ENCODE peak calls at places on chromosomes 2 and 18, in four cellular contexts. Q is left ventricle myocardium inferior, X is IMR-90, U is ascending aorta. R is an unnamed sample.

GRCh38 chr2:205852457-205852856 is 170.2 kb downstream of the NRP2 start:
- DNase-seq in Q (no peak), X (no peak), U (no peak), R (no peak)

GRCh38 chr2:20602803-20603202 is 48.1 kb downstream of the HS1BP3 start:
- DNase-seq in Q (no peak), X (no peak), U (no peak), R (no peak)

GRCh38 chr2:120691410-120691809 is 44.3 kb upstream of the GLI2 start:
- DNase-seq in Q (no peak), X (no peak), U (no peak), R (no peak)

GRCh38 chr18:42707080-42707479 is 408.4 kb downstream of the RIT2 start:
- DNase-seq in Q (no peak), X (no peak), U (no peak), R (no peak)

GRCh38 chr2:98833172-98833916 is 102.4 kb upstream of the MGAT4A start:
- DNase-seq in Q (peak; percentile 54), X (no peak), U (no peak), R (peak; percentile 71)

GRCh38 chr2:62216616-62217015 is 20.7 kb downstream of the B3GNT2 start:
- DNase-seq in Q (no peak), X (peak; percentile 92), U (peak; percentile 79), R (peak; percentile 73)

GRCh38 chr2:60831921-60832320 is 49.5 kb upstream of the REL start:
- DNase-seq in Q (no peak), X (no peak), U (no peak), R (no peak)

GRCh38 chr2:113180131-113180946 is 6.6 kb downstream of the PSD4 start:
- DNase-seq in Q (no peak), X (no peak), U (no peak), R (no peak)

GRCh38 chr2:28322887-28323483 is 69.7 kb upstream of the FOSL2 start:
- DNase-seq in Q (no peak), X (peak; percentile 79), U (no peak), R (no peak)

GRCh38 chr18:58580623-58581022 is 48.3 kb downstream of the ALPK2 start:
- DNase-seq in Q (no peak), X (peak; percentile 60), U (no peak), R (no peak)

GRCh38 chr2:85791704-85792565 is 38.1 kb downstream of the ATOH8 start:
- DNase-seq in Q (no peak), X (no peak), U (no peak), R (no peak)

GRCh38 chr2:33645861-33646260 is 46.8 kb upstream of the FAM98A start:
- DNase-seq in Q (no peak), X (peak; percentile 31), U (no peak), R (no peak)

GRCh38 chr2:71950256-71951066 is 197.2 kb downstream of the CYP26B1 start:
- DNase-seq in Q (peak; percentile 80), X (no peak), U (peak; percentile 84), R (no peak)

GRCh38 chr2:54999182-54999581 is 51.1 kb downstream of the RTN4 start:
- DNase-seq in Q (no peak), X (peak; percentile 77), U (no peak), R (no peak)

GRCh38 chr2:66851449-66851872 is 416.5 kb downstream of the MEIS1 start:
- DNase-seq in Q (no peak), X (peak; percentile 99), U (no peak), R (no peak)
- TF ChIP-seq CTCF in Q (no peak), X (no peak), U (no peak), R (no peak)

DNA sequence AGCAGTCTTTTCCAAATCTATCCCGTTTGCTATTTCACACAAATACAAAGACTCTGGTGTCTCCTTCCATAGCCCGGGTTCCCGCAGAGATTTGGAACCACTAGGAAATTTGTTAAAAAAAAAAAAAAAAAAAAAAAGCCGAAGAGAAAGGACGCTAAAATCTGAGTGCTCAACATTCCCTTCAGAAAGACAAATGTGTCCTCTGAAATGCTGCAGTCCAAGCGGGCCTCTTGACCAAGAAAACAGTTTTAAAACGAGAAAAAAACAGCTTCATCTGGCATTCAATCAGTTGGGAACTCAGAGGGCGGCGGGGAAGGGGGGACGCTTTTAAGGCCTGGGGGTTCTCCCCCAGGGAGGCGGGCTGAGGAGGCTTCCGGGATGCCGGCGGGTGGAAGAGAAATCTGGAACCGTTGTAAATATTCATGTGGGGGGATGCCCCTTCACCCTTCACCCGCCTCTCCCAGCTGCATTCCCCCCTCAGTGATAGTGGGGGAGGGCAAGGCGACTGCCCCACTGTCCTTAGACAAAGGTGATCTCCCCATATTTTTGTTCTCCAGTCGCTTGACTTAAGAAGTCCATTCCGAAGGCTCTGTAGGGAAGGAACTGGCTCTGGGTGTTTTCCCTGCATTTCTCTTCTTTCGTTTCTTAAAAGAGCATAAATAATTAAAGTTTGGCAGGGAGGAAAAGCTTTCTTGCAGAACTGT is 3.3 kb upstream of the HOXD11 start:
- DNase-seq in Q (no peak), X (no peak), U (peak; percentile 31), R (no peak)
- H3K4me3 ChIP-seq in Q (peak overlapping the region; percentile 19), X (no peak overlapping the region), U (no peak overlapping the region), R (peak overlapping the region; percentile 53)

GRCh38 chr2:216694826-216695217 is 527 bp downstream of the IGFBP5 start:
- DNase-seq in Q (no peak), X (no peak), U (no peak), R (no peak)
- H3K27ac ChIP-seq in Q (peak overlapping the region; percentile 94), X (peak overlapping the region; percentile 85), U (peak overlapping the region; percentile 87), R (peak overlapping the region; percentile 95)

GRCh38 chr2:240564571-240565266 is 3.6 kb upstream of the RNPEPL1 start:
- DNase-seq in Q (no peak), X (peak; percentile 88), U (no peak), R (peak; percentile 55)
- TF ChIP-seq CTCF in Q (no peak), X (peak; percentile 43), U (no peak), R (no peak)

DNA sequence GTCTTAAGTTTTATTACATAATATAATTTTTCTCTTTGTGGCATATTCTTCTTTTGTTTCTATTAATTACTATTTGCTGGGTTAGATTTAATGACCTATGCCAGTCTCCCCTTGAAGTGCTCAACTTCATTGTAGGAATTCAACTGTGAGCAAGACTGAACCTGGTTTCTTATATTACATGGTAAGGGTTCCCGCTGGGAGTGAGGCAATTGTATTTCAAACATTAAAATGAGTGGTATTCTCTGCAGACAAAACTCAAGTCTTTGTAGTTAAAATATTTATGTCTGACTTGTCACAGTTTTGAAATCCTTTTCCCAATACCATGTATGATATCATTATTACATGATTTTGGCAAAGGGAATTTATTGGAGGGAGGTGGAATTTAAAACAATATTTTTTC is 278.7 kb downstream of the GULP1 start:
- DNase-seq in Q (no peak), X (peak; percentile 20), U (no peak), R (no peak)
- H3K4me3 ChIP-seq in Q (no peak overlapping the region), X (no peak overlapping the region), U (no peak overlapping the region), R (no peak overlapping the region)

GRCh38 chr2:30266051-30266621 is 34.8 kb downstream of the LBH start:
- DNase-seq in Q (no peak), X (no peak), U (no peak), R (peak; percentile 73)

GRCh38 chr2:30266705-30267104 is 35.4 kb downstream of the LBH start:
- DNase-seq in Q (no peak), X (no peak), U (no peak), R (no peak)

GRCh38 chr2:30267161-30267568 is 35.8 kb downstream of the LBH start:
- DNase-seq in Q (no peak), X (no peak), U (no peak), R (peak; percentile 56)

GRCh38 chr2:30268296-30268871 is 37.0 kb downstream of the LBH start:
- DNase-seq in Q (no peak), X (no peak), U (no peak), R (peak; percentile 50)

DNA sequence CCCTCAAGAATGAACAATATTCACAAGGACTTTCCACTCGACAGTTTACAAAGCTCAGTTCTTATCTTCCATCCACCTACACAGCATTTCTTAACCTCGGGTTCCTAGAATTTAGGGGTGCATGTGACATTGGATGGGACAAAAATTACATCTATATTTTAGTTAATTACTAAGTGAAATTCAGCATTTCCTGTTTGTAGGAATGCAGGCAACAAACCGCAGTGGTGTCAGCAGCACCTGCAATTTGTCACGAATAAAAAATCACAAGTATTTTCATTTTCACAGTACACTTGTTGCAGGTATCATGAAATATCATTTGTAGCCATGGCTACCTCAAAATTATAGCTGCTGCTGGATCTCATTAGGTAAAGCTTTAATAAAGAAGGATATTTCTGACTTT is 36.2 kb downstream of the LBH start:
- DNase-seq in Q (no peak), X (no peak), U (no peak), R (no peak)
- H3K27ac ChIP-seq in Q (no peak overlapping the region), X (no peak overlapping the region), U (no peak overlapping the region), R (no peak overlapping the region)

DNA sequence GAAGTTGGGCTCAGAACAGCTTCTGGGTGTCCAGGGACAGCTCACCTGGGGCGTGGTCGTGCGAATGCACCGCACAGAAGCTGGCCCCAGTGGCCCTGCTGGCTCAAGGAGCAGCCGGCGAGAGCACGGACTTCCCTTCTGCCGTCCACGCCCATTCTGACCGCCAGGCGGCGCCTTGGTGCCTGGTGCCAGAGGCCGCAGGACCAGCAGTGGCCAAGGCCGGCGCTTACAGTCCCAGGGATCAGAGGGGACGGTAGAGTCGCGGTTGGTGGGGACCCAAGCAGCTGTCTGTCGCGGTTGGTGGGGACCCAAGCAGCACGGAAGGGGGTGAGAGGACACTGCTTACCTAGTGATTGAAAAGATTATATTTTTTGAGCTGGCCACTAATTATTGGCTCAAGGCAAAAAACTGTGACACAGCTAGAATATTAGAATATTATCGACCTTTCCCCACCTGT is 25.7 kb downstream of the NPPC start:
- DNase-seq in Q (peak; percentile 76), X (peak; percentile 55), U (peak; percentile 78), R (no peak)
- TF ChIP-seq CTCF in Q (peak; percentile 81), X (peak; percentile 79), U (peak; percentile 50), R (peak; percentile 49)

GRCh38 chr18:45168883-45169585 is 446.2 kb upstream of the SLC14A2 start:
- DNase-seq in Q (no peak), X (peak; percentile 73), U (no peak), R (no peak)

GRCh38 chr18:45165871-45166270 is 449.4 kb upstream of the SLC14A2 start:
- DNase-seq in Q (no peak), X (no peak), U (no peak), R (no peak)

GRCh38 chr18:45166341-45167108 is 448.8 kb upstream of the SLC14A2 start:
- DNase-seq in Q (no peak), X (peak; percentile 80), U (no peak), R (no peak)

GRCh38 chr18:45167109-45167551 is 448.1 kb upstream of the SLC14A2 start:
- DNase-seq in Q (no peak), X (peak; percentile 44), U (no peak), R (no peak)

GRCh38 chr18:45167631-45168225 is 447.5 kb upstream of the SLC14A2 start:
- DNase-seq in Q (no peak), X (peak; percentile 80), U (no peak), R (no peak)
- H3K4me3 ChIP-seq in Q (no peak overlapping the region), X (no peak overlapping the region), U (no peak overlapping the region), R (no peak overlapping the region)